ENCODE peak calls at places on chromosome 21, in eight cellular contexts. R, W, N, Q, T, P, A and J are unnamed samples.

GRCh38 chr21:39197448-39197847 is 14.2 kb upstream of the PSMG1 start:
- DNase-seq in P (no peak), R (no peak), A (no peak), T (no peak), N (no peak), W (no peak), Q (no peak), J (no peak)

GRCh38 chr21:46477765-46478164 is 19.1 kb downstream of the DIP2A start:
- DNase-seq in Q (no peak), W (no peak), P (peak; percentile 55), N (no peak), A (no peak), R (no peak), T (no peak), J (no peak)

GRCh38 chr21:37792046-37792445 is 124.2 kb downstream of the KCNJ6 start:
- DNase-seq in Q (no peak), R (no peak), W (no peak), T (no peak), A (no peak), P (peak; percentile 56), N (no peak), J (no peak)

GRCh38 chr21:31339736-31340135 is 4.3 kb downstream of the TIAM1 start:
- DNase-seq in W (no peak), T (no peak), Q (no peak), P (no peak), N (no peak), R (no peak), A (no peak), J (no peak)

GRCh38 chr21:45823100-45823681 is 158.4 kb upstream of the COL6A1 start:
- DNase-seq in R (no peak), P (no peak), N (no peak), Q (no peak), A (no peak), W (no peak), T (no peak), J (no peak)

GRCh38 chr21:32192291-32192690 is 86.6 kb downstream of the MIS18A start:
- DNase-seq in N (no peak), W (no peak), A (no peak), P (no peak), R (no peak), T (peak; percentile 17), Q (no peak), J (no peak)

GRCh38 chr21:39386194-39386593 is 37.3 kb upstream of the HMGN1 start:
- DNase-seq in Q (peak; percentile 60), W (no peak), R (no peak), N (no peak), P (peak; percentile 21), T (peak; percentile 32), A (no peak), J (no peak)

GRCh38 chr21:45900034-45900868 is 81.3 kb upstream of the COL6A1 start:
- DNase-seq in R (no peak), N (no peak), T (no peak), Q (no peak), W (no peak), A (no peak), P (no peak), J (no peak)

GRCh38 chr21:32256873-32257620 is 21.8 kb downstream of the MIS18A start:
- DNase-seq in T (peak; percentile 65), W (peak; percentile 92), P (peak; percentile 96), N (no peak), A (peak; percentile 23), Q (peak; percentile 82), R (peak; percentile 66), J (peak; percentile 86)

GRCh38 chr21:31117046-31117916 is 79.0 kb upstream of the KRTAP19-8 start:
- DNase-seq in R (no peak), N (no peak), A (no peak), T (no peak), Q (no peak), P (peak; percentile 67), W (no peak), J (no peak)

GRCh38 chr21:45252448-45252925 is 35.2 kb downstream of the POFUT2 start:
- DNase-seq in T (no peak), A (no peak), P (no peak), Q (no peak), W (no peak), N (no peak), R (no peak), J (no peak)

GRCh38 chr21:14080764-14081096 is 130.0 kb downstream of the LIPI start:
- DNase-seq in N (no peak), A (no peak), W (no peak), T (no peak), Q (no peak), P (no peak), R (no peak), J (no peak)

GRCh38 chr21:17780539-17780938 is 38.6 kb downstream of the C21orf91 start:
- DNase-seq in P (no peak), T (no peak), A (no peak), W (no peak), N (no peak), R (no peak), Q (no peak), J (no peak)

GRCh38 chr21:25626752-25627151 is 12.3 kb upstream of the JAM2 start:
- DNase-seq in N (no peak), A (no peak), Q (no peak), P (peak; percentile 9), R (no peak), W (no peak), T (no peak), J (no peak)

GRCh38 chr21:45366931-45367401 is 38.0 kb upstream of the COL18A1 start:
- DNase-seq in P (peak; percentile 98), Q (peak; percentile 90), A (peak; percentile 32), T (no peak), W (peak; percentile 96), N (no peak), R (peak; percentile 34), J (peak; percentile 79)

GRCh38 chr21:31731802-31732537 is at the start of gene SCAF4:
- DNase-seq in T (peak; percentile 90), N (peak; percentile 43), W (peak; percentile 94), Q (peak; percentile 91), A (peak; percentile 83), R (peak; percentile 82), P (peak; percentile 94), J (peak; percentile 86)

GRCh38 chr21:42843021-42843420 is 36.3 kb downstream of the WDR4 start:
- DNase-seq in Q (no peak), P (no peak), W (no peak), A (no peak), N (no peak), R (no peak), T (no peak), J (no peak)

GRCh38 chr21:20790113-20790512 is 208.1 kb upstream of the NCAM2 start:
- DNase-seq in R (no peak), P (peak; percentile 8), W (no peak), T (no peak), Q (no peak), A (no peak), N (no peak), J (no peak)

GRCh38 chr21:41429925-41430491 is 4.0 kb downstream of the MX1 start:
- DNase-seq in N (no peak), P (no peak), A (no peak), T (no peak), W (peak; percentile 23), Q (no peak), R (no peak), J (peak; percentile 42)

GRCh38 chr21:41429305-41429704 is 3.3 kb downstream of the MX1 start:
- DNase-seq in Q (no peak), W (no peak), N (no peak), A (no peak), T (no peak), P (no peak), R (no peak), J (peak; percentile 51)

GRCh38 chr21:41428311-41428710 is 2.3 kb downstream of the MX1 start:
- DNase-seq in A (no peak), N (no peak), P (no peak), R (no peak), Q (no peak), W (peak; percentile 51), T (no peak), J (peak; percentile 43)

GRCh38 chr21:41427556-41427955 is 1.5 kb downstream of the MX1 start:
- DNase-seq in R (no peak), Q (no peak), T (no peak), A (no peak), N (no peak), P (no peak), W (peak; percentile 25), J (no peak)

DNA sequence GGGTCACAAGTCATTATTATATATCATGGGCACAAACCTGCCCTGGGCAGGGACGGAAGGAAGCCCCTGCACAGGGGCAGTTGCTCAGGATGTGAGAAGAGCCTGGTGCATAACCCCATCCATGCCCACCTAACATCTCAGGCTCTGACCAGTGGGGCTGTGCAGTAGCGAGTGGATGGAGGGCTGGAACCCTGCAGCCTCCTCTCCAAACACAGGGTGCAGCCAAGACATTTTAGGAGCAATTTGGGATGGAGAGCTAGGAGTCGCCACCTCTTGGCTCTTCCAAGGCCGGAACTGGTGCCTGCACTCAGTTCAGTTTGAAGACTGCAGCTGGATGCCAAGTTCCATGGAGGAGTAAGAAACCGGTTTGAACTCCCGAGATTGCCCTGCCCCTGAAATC is 2.8 kb downstream of the MX1 start:
- DNase-seq in W (peak; percentile 51), P (no peak), R (no peak), N (no peak), A (no peak), Q (no peak), T (no peak), J (peak; percentile 32)
- H3K4me3 ChIP-seq in W (no peak overlapping the region), P (no peak overlapping the region), R (no peak overlapping the region), N (no peak overlapping the region), A (no peak overlapping the region), Q (no peak overlapping the region), T (no peak overlapping the region), J (no peak overlapping the region)

GRCh38 chr21:7933923-7934322 is 2587.5 kb upstream of the TPTE start:
- DNase-seq in W (no peak), P (no peak), R (no peak), T (no peak), A (no peak), Q (no peak), N (no peak), J (no peak)
- H3K9me3 ChIP-seq in W (peaks cover 40% of the 10 kb centered on the region), P (peaks cover 65% of the 10 kb centered on the region), R (peaks cover 94% of the 10 kb centered on the region), T (peaks cover 48% of the 10 kb centered on the region), A (no peaks in the 10 kb centered on the region), Q (no peaks in the 10 kb centered on the region), N (peaks cover 5% of the 10 kb centered on the region), J (peaks cover 91% of the 10 kb centered on the region)

GRCh38 chr21:16280731-16281130 is 550.9 kb downstream of the USP25 start:
- DNase-seq in R (no peak), W (no peak), Q (no peak), P (peak; percentile 19), N (no peak), A (no peak), T (no peak), J (no peak)
- TF ChIP-seq CTCF in R (no peak), W (no peak), Q (no peak), P (no peak), N (no peak), A (no peak), T (no peak), J (no peak)

DNA sequence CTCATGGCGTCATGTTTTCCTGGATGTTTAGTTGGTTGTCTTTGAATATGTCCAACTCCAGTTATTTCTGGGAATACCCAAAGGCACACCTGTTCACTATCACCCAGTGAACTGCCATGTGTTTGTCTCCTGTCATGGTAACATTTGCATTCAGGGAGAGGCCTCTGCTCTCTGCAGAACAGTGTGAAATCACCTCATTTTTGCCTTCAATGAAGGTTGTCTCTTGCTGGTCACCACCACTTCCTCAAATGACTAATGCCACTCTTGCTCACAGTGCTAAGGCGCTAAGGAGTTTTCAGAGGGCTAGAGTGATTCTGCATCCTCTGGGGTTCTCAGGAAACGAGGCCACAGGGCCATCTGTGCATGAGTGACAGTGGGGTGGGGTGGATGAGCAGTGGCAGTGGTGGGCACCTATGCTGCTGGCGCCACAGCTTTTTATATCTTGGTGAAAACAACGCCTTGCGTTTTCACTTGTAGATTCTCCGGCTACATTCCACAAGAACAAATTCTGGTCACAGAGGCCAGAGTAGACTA is 60.0 kb upstream of the ATP5PO start:
- DNase-seq in P (no peak), Q (no peak), A (no peak), N (no peak), R (no peak), T (no peak), W (no peak), J (no peak)
- H3K4me3 ChIP-seq in P (no peak overlapping the region), Q (no peak overlapping the region), A (no peak overlapping the region), N (no peak overlapping the region), R (no peak overlapping the region), T (no peak overlapping the region), W (no peak overlapping the region), J (no peak overlapping the region)